ENCODE peak calls at places on chromosomes 6 and 20, in five cellular contexts. P, I, L, Y and G are unnamed samples.

GRCh38 chr6:136628996-136629395 is 78.8 kb upstream of the MAP7 start:
- DNase-seq in P (no peak), I (no peak), L (no peak), Y (no peak), G (no peak)

GRCh38 chr20:56575157-56575556 is 42.1 kb downstream of the FAM209B start:
- DNase-seq in P (no peak), I (no peak), L (no peak), Y (no peak), G (no peak)

GRCh38 chr6:42783876-42784738 is 2.3 kb downstream of the BICRAL start:
- DNase-seq in P (no peak), I (no peak), L (no peak), Y (no peak), G (no peak)

GRCh38 chr6:90035047-90035678 is 140.9 kb downstream of the GJA10 start:
- DNase-seq in P (no peak), I (no peak), L (no peak), Y (no peak), G (no peak)

GRCh38 chr20:49290608-49291191 is 12.8 kb upstream of the ZNFX1 start:
- DNase-seq in P (no peak), I (no peak), L (no peak), Y (no peak), G (no peak)

GRCh38 chr6:87639373-87639772 is 49.4 kb downstream of the ORC3 start:
- DNase-seq in P (no peak), I (no peak), L (no peak), Y (no peak), G (no peak)

GRCh38 chr20:1326031-1326930 is 2.7 kb downstream of the SDCBP2 start:
- DNase-seq in P (no peak), I (peak; percentile 44), L (peak; percentile 51), Y (no peak), G (no peak)

GRCh38 chr6:111718326-111718725 is 112.6 kb upstream of the TRAF3IP2 start:
- DNase-seq in P (no peak), I (no peak), L (no peak), Y (no peak), G (no peak)

GRCh38 chr20:20214757-20215275 is 153.1 kb upstream of the INSM1 start:
- DNase-seq in P (no peak), I (no peak), L (no peak), Y (no peak), G (no peak)

GRCh38 chr20:5127859-5128409 is 1.1 kb downstream of the CDS2 start:
- DNase-seq in P (no peak), I (peak; percentile 42), L (no peak), Y (no peak), G (no peak)